ENCODE peak calls at places on chromosomes 5 and 9, in seven cellular contexts. A is PC-3, I is dorsolateral prefrontal cortex, Z is mucosa of gallbladder, L is NCI-H1436 treated with DMSO at 0.1 percent for 48 hours, N is HFFc6, J is NCI-H69. X is an unnamed sample.

GRCh38 chr9:26341545-26341944 is 551.1 kb downstream of the CAAP1 start:
- DNase-seq in A (no peak), I (no peak), Z (no peak), L (no peak), N (no peak), J (no peak), X (no peak)

GRCh38 chr5:112445626-112446350 is 26.7 kb upstream of the EPB41L4A start:
- DNase-seq in A (no peak), I (no peak), Z (no peak), L (no peak), N (no peak), J (no peak), X (no peak)

GRCh38 chr5:58411372-58411771 is 48.5 kb downstream of the PLK2 start:
- DNase-seq in A (peak), I (no peak), Z (no peak), L (no peak), N (no peak), J (no peak), X (peak)

GRCh38 chr9:113635586-113635985 is 172.1 kb downstream of the RGS3 start:
- DNase-seq in A (no peak), I (no peak), Z (no peak), L (no peak), N (no peak), J (no peak), X (no peak)

GRCh38 chr9:98993570-98993945 is 49.9 kb downstream of the COL15A1 start:
- DNase-seq in A (no peak), I (no peak), Z (no peak), L (no peak), N (no peak), J (no peak), X (peak)

GRCh38 chr5:134614461-134615085 is 18.1 kb downstream of the SAR1B start:
- DNase-seq in A (no peak), I (no peak), Z (no peak), L (no peak), N (no peak), J (no peak), X (no peak)

GRCh38 chr9:36037580-36038169 is 962 bp downstream of the RECK start:
- DNase-seq in A (no peak), I (no peak), Z (no peak), L (no peak), N (no peak), J (no peak), X (peak)

GRCh38 chr9:121121582-121122087 is 46.9 kb downstream of the CNTRL start:
- DNase-seq in A (peak), I (peak), Z (peak), L (peak), N (peak), J (peak), X (peak)

GRCh38 chr5:157603333-157604190 is 28.0 kb upstream of the ADAM19 start:
- DNase-seq in A (peak), I (no peak), Z (no peak), L (no peak), N (peak), J (no peak), X (peak)

GRCh38 chr5:54159153-54159836 is 151.1 kb downstream of the ARL15 start:
- DNase-seq in A (no peak), I (no peak), Z (no peak), L (no peak), N (peak), J (peak), X (peak)

GRCh38 chr9:94553029-94553938 is 1.6 kb upstream of the PCAT7 start:
- DNase-seq in A (peak), I (no peak), Z (peak), L (no peak), N (no peak), J (peak), X (peak)

GRCh38 chr9:129317179-129318011 is 139.3 kb upstream of the IER5L start:
- DNase-seq in A (peak), I (peak), Z (no peak), L (no peak), N (peak), J (no peak), X (peak)

GRCh38 chr5:43432486-43433365 is 20.5 kb upstream of the CCL28 start:
- DNase-seq in A (peak), I (no peak), Z (peak), L (no peak), N (peak), J (peak), X (peak)

GRCh38 chr5:107806705-107807104 is 136.0 kb upstream of the EFNA5 start:
- DNase-seq in A (peak), I (no peak), Z (peak), L (no peak), N (no peak), J (peak), X (peak)

GRCh38 chr9:21777701-21778100 is 24.7 kb upstream of the MTAP start:
- DNase-seq in A (peak), I (no peak), Z (no peak), L (no peak), N (peak), J (no peak), X (peak)